ENCODE peak calls at places on chromosomes 11 and 22, in ten cellular contexts. One of them, this sample, is unnamed.

GRCh38 chr11:133821776-133822175 is 23.5 kb downstream of the SPATA19 start:
- DNase-seq in CD8-positive, alpha-beta memory T cell: no peak
- DNase-seq in NB4: peak; percentile 79
- DNase-seq in mammary epithelial cell: no peak
- DNase-seq in CD4-positive, CD25-positive, alpha-beta regulatory T cell: no peak
- DNase-seq in astrocyte of the spinal cord: no peak
- DNase-seq in thoracic aorta: no peak
- DNase-seq in bronchial epithelial cell: peak; percentile 23
- DNase-seq in MG63: peak; percentile 51
- DNase-seq in upper lobe of right lung: no peak
- DNase-seq in this sample: peak; percentile 21

GRCh38 chr11:113634940-113635575 is 71.0 kb downstream of the TMPRSS5 start:
- DNase-seq in CD4-positive, CD25-positive, alpha-beta regulatory T cell: no peak
- DNase-seq in bronchial epithelial cell: no peak
- DNase-seq in astrocyte of the spinal cord: no peak
- DNase-seq in thoracic aorta: no peak
- DNase-seq in CD8-positive, alpha-beta memory T cell: no peak
- DNase-seq in mammary epithelial cell: peak; percentile 12
- DNase-seq in MG63: no peak
- DNase-seq in NB4: no peak
- DNase-seq in upper lobe of right lung: no peak
- DNase-seq in this sample: no peak

GRCh38 chr11:108597736-108598355 is 4.3 kb upstream of the EXPH5 start:
- DNase-seq in upper lobe of right lung: no peak
- DNase-seq in MG63: no peak
- DNase-seq in NB4: no peak
- DNase-seq in mammary epithelial cell: no peak
- DNase-seq in thoracic aorta: no peak
- DNase-seq in bronchial epithelial cell: no peak
- DNase-seq in CD8-positive, alpha-beta memory T cell: no peak
- DNase-seq in astrocyte of the spinal cord: no peak
- DNase-seq in CD4-positive, CD25-positive, alpha-beta regulatory T cell: no peak
- DNase-seq in this sample: no peak

GRCh38 chr11:10038916-10039315 is 255.1 kb downstream of the SBF2 start:
- DNase-seq in mammary epithelial cell: no peak
- DNase-seq in CD4-positive, CD25-positive, alpha-beta regulatory T cell: no peak
- DNase-seq in upper lobe of right lung: no peak
- DNase-seq in astrocyte of the spinal cord: no peak
- DNase-seq in NB4: peak; percentile 26
- DNase-seq in CD8-positive, alpha-beta memory T cell: no peak
- DNase-seq in thoracic aorta: no peak
- DNase-seq in MG63: no peak
- DNase-seq in bronchial epithelial cell: no peak
- DNase-seq in this sample: no peak

GRCh38 chr11:131561486-131561885 is 191.1 kb downstream of the NTM start:
- DNase-seq in astrocyte of the spinal cord: no peak
- DNase-seq in mammary epithelial cell: no peak
- DNase-seq in bronchial epithelial cell: no peak
- DNase-seq in NB4: no peak
- DNase-seq in CD4-positive, CD25-positive, alpha-beta regulatory T cell: no peak
- DNase-seq in thoracic aorta: no peak
- DNase-seq in upper lobe of right lung: no peak
- DNase-seq in MG63: no peak
- DNase-seq in CD8-positive, alpha-beta memory T cell: no peak
- DNase-seq in this sample: no peak

GRCh38 chr22:42760806-42761565 is 40.3 kb upstream of the A4GALT start:
- DNase-seq in NB4: no peak
- DNase-seq in thoracic aorta: no peak
- DNase-seq in mammary epithelial cell: no peak
- DNase-seq in CD4-positive, CD25-positive, alpha-beta regulatory T cell: no peak
- DNase-seq in MG63: no peak
- DNase-seq in astrocyte of the spinal cord: no peak
- DNase-seq in upper lobe of right lung: no peak
- DNase-seq in CD8-positive, alpha-beta memory T cell: no peak
- DNase-seq in bronchial epithelial cell: peak; percentile 30
- DNase-seq in this sample: no peak

GRCh38 chr11:31477528-31478255 is 31.7 kb downstream of the IMMP1L start:
- DNase-seq in bronchial epithelial cell: no peak
- DNase-seq in thoracic aorta: no peak
- DNase-seq in upper lobe of right lung: no peak
- DNase-seq in MG63: no peak
- DNase-seq in mammary epithelial cell: no peak
- DNase-seq in astrocyte of the spinal cord: no peak
- DNase-seq in CD4-positive, CD25-positive, alpha-beta regulatory T cell: no peak
- DNase-seq in CD8-positive, alpha-beta memory T cell: no peak
- DNase-seq in NB4: no peak
- DNase-seq in this sample: no peak

GRCh38 chr11:68469642-68470041 is 9.1 kb downstream of the PPP6R3 start:
- DNase-seq in upper lobe of right lung: no peak
- DNase-seq in astrocyte of the spinal cord: no peak
- DNase-seq in CD8-positive, alpha-beta memory T cell: no peak
- DNase-seq in bronchial epithelial cell: no peak
- DNase-seq in CD4-positive, CD25-positive, alpha-beta regulatory T cell: no peak
- DNase-seq in MG63: no peak
- DNase-seq in thoracic aorta: no peak
- DNase-seq in mammary epithelial cell: no peak
- DNase-seq in NB4: peak; percentile 35
- DNase-seq in this sample: no peak

GRCh38 chr22:48179571-48180546 is 1417.4 kb downstream of the TBC1D22A start:
- DNase-seq in bronchial epithelial cell: no peak
- DNase-seq in astrocyte of the spinal cord: no peak
- DNase-seq in mammary epithelial cell: no peak
- DNase-seq in thoracic aorta: no peak
- DNase-seq in NB4: no peak
- DNase-seq in MG63: no peak
- DNase-seq in CD8-positive, alpha-beta memory T cell: no peak
- DNase-seq in upper lobe of right lung: no peak
- DNase-seq in CD4-positive, CD25-positive, alpha-beta regulatory T cell: no peak
- DNase-seq in this sample: no peak

GRCh38 chr11:62124186-62125113 is 639 bp downstream of the INCENP start:
- DNase-seq in MG63: peak; percentile 71
- DNase-seq in CD4-positive, CD25-positive, alpha-beta regulatory T cell: no peak
- DNase-seq in NB4: peak; percentile 72
- DNase-seq in astrocyte of the spinal cord: peak; percentile 31
- DNase-seq in thoracic aorta: no peak
- DNase-seq in bronchial epithelial cell: peak; percentile 71
- DNase-seq in mammary epithelial cell: peak; percentile 66
- DNase-seq in upper lobe of right lung: no peak
- DNase-seq in CD8-positive, alpha-beta memory T cell: no peak
- DNase-seq in this sample: no peak

GRCh38 chr11:1469911-1470680 is 16.5 kb downstream of the MOB2 start:
- DNase-seq in astrocyte of the spinal cord: no peak
- DNase-seq in thoracic aorta: no peak
- DNase-seq in MG63: no peak
- DNase-seq in upper lobe of right lung: no peak
- DNase-seq in bronchial epithelial cell: no peak
- DNase-seq in NB4: no peak
- DNase-seq in CD8-positive, alpha-beta memory T cell: no peak
- DNase-seq in CD4-positive, CD25-positive, alpha-beta regulatory T cell: no peak
- DNase-seq in mammary epithelial cell: no peak
- DNase-seq in this sample: no peak

GRCh38 chr11:27600656-27601055 is 94.1 kb upstream of the LIN7C start:
- DNase-seq in CD8-positive, alpha-beta memory T cell: no peak
- DNase-seq in astrocyte of the spinal cord: no peak
- DNase-seq in CD4-positive, CD25-positive, alpha-beta regulatory T cell: no peak
- DNase-seq in bronchial epithelial cell: no peak
- DNase-seq in thoracic aorta: no peak
- DNase-seq in mammary epithelial cell: no peak
- DNase-seq in NB4: no peak
- DNase-seq in upper lobe of right lung: no peak
- DNase-seq in MG63: no peak
- DNase-seq in this sample: no peak

GRCh38 chr22:22931557-22932270 is 44.1 kb downstream of the IGLL5 start:
- DNase-seq in upper lobe of right lung: no peak
- DNase-seq in CD4-positive, CD25-positive, alpha-beta regulatory T cell: no peak
- DNase-seq in astrocyte of the spinal cord: no peak
- DNase-seq in NB4: no peak
- DNase-seq in bronchial epithelial cell: no peak
- DNase-seq in thoracic aorta: no peak
- DNase-seq in CD8-positive, alpha-beta memory T cell: no peak
- DNase-seq in mammary epithelial cell: no peak
- DNase-seq in MG63: no peak
- DNase-seq in this sample: peak; percentile 56

GRCh38 chr11:102914238-102915043 is 39.7 kb upstream of the MMP12 start:
- DNase-seq in bronchial epithelial cell: peak; percentile 55
- DNase-seq in upper lobe of right lung: no peak
- DNase-seq in CD4-positive, CD25-positive, alpha-beta regulatory T cell: no peak
- DNase-seq in NB4: peak; percentile 32
- DNase-seq in thoracic aorta: no peak
- DNase-seq in astrocyte of the spinal cord: peak; percentile 55
- DNase-seq in CD8-positive, alpha-beta memory T cell: no peak
- DNase-seq in MG63: peak; percentile 16
- DNase-seq in mammary epithelial cell: peak; percentile 28
- DNase-seq in this sample: no peak

GRCh38 chr11:109326781-109327180 is 95.2 kb upstream of the C11orf87 start:
- DNase-seq in MG63: no peak
- DNase-seq in astrocyte of the spinal cord: no peak
- DNase-seq in thoracic aorta: no peak
- DNase-seq in NB4: no peak
- DNase-seq in CD8-positive, alpha-beta memory T cell: no peak
- DNase-seq in bronchial epithelial cell: no peak
- DNase-seq in CD4-positive, CD25-positive, alpha-beta regulatory T cell: no peak
- DNase-seq in mammary epithelial cell: no peak
- DNase-seq in upper lobe of right lung: no peak
- DNase-seq in this sample: no peak

DNA sequence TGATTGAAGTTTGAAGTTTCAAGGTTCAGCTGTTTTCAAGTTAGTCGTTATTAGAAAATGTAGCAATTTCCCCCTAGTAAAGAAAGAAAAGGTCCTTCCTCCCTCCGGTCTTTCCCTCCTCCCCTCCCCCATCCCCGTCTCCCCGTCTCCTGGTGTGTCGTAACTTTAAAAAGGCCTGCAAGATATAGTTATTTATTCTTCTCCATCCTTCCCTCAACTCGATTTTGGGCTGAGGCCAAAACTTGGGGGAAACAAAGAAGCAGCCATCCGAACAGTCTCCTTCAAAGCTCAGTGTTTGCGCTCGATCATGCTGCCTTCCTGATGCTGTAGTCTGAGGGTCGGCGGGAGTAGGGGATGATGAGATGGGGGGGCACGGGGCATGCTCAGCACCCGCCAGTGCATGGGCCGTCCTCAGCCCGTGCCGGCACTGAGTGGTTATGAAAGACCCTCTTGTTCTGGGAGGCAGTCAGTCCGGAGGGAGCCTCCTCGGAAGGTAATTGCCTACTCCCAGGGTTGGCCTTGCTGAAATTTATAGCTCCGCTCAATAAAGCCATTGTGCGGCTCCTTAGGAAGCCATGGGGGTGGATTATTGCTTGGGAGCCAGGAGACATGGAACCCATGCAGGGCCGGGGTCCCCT is 212.5 kb upstream of the CADM1 start:
- DNase-seq in bronchial epithelial cell: no peak
- DNase-seq in mammary epithelial cell: no peak
- DNase-seq in thoracic aorta: no peak
- DNase-seq in CD4-positive, CD25-positive, alpha-beta regulatory T cell: no peak
- DNase-seq in upper lobe of right lung: no peak
- DNase-seq in NB4: no peak
- DNase-seq in astrocyte of the spinal cord: no peak
- DNase-seq in CD8-positive, alpha-beta memory T cell: no peak
- DNase-seq in MG63: no peak
- DNase-seq in this sample: no peak
- H3K4me3 ChIP-seq in bronchial epithelial cell: no peak overlapping the region
- H3K4me3 ChIP-seq in mammary epithelial cell: no peak overlapping the region
- H3K4me3 ChIP-seq in thoracic aorta: no peak overlapping the region
- H3K4me3 ChIP-seq in CD4-positive, CD25-positive, alpha-beta regulatory T cell: no peak overlapping the region
- H3K4me3 ChIP-seq in upper lobe of right lung: no peak overlapping the region
- H3K4me3 ChIP-seq in NB4: no peak overlapping the region
- H3K4me3 ChIP-seq in astrocyte of the spinal cord: no peak overlapping the region
- H3K4me3 ChIP-seq in CD8-positive, alpha-beta memory T cell: no peak overlapping the region
- H3K4me3 ChIP-seq in MG63: no peak overlapping the region
- H3K4me3 ChIP-seq in this sample: no peak overlapping the region

GRCh38 chr22:44455151-44455962 is 42.7 kb downstream of the RTL6 start:
- DNase-seq in NB4: no peak
- DNase-seq in bronchial epithelial cell: peak; percentile 3
- DNase-seq in CD4-positive, CD25-positive, alpha-beta regulatory T cell: peak; percentile 78
- DNase-seq in astrocyte of the spinal cord: no peak
- DNase-seq in upper lobe of right lung: no peak
- DNase-seq in mammary epithelial cell: no peak
- DNase-seq in CD8-positive, alpha-beta memory T cell: peak; percentile 87
- DNase-seq in MG63: no peak
- DNase-seq in thoracic aorta: no peak
- DNase-seq in this sample: peak; percentile 40
- H3K4me3 ChIP-seq in NB4: no peak overlapping the region
- H3K4me3 ChIP-seq in bronchial epithelial cell: no peak overlapping the region
- H3K4me3 ChIP-seq in CD4-positive, CD25-positive, alpha-beta regulatory T cell: peak overlapping the region; percentile 64
- H3K4me3 ChIP-seq in astrocyte of the spinal cord: no peak overlapping the region
- H3K4me3 ChIP-seq in upper lobe of right lung: no peak overlapping the region
- H3K4me3 ChIP-seq in mammary epithelial cell: no peak overlapping the region
- H3K4me3 ChIP-seq in CD8-positive, alpha-beta memory T cell: peak overlapping the region; percentile 27
- H3K4me3 ChIP-seq in MG63: no peak overlapping the region
- H3K4me3 ChIP-seq in thoracic aorta: no peak overlapping the region
- H3K4me3 ChIP-seq in this sample: no peak overlapping the region

DNA sequence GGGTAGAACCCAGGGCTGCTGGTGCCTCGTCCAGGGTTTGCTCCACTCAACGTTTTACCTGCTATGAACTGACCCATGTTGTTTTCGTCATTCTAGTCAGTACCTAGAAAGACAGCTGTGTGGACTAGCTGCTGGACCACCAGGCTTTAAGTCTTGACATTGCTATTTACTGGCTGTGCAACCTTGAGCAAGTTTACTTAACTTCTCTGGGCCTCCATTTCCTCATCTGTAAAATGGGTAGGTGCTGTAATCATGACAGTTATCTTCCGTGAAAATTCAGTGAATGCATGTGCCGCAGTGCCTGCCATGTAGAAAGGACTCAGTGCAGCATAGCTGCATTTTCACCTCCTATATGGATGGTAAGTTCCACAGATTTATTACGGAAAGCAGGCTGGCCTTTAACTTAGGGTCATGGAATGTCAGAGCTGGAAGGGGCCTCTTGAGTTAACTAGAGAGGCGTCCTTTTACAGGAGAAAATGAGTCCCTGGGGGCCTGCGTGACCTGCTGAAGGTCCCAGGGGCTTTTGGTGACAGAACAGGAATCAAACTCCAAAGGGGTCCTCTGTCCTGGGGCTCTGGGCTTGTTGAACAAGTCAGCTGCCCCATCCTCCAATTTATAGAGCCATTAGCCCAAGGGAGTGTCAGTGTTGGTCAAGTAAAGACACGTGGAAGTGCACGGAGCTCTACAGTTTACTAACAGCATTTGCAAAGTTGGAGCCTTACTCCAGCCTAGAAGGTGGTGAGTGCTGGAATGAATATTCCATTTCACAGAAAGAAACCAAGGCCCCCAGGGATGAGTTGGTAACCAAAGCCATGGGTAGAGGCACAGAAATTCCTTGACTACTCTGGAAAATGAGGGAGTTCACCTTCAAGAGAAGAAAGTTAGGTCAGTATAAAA is 12.0 kb upstream of the MALAT1 start:
- DNase-seq in bronchial epithelial cell: no peak
- DNase-seq in CD8-positive, alpha-beta memory T cell: no peak
- DNase-seq in CD4-positive, CD25-positive, alpha-beta regulatory T cell: no peak
- DNase-seq in upper lobe of right lung: peak; percentile 38
- DNase-seq in MG63: no peak
- DNase-seq in mammary epithelial cell: no peak
- DNase-seq in astrocyte of the spinal cord: no peak
- DNase-seq in NB4: peak; percentile 29
- DNase-seq in thoracic aorta: no peak
- DNase-seq in this sample: no peak
- H3K4me3 ChIP-seq in bronchial epithelial cell: no peak overlapping the region
- H3K4me3 ChIP-seq in CD8-positive, alpha-beta memory T cell: no peak overlapping the region
- H3K4me3 ChIP-seq in CD4-positive, CD25-positive, alpha-beta regulatory T cell: no peak overlapping the region
- H3K4me3 ChIP-seq in upper lobe of right lung: no peak overlapping the region
- H3K4me3 ChIP-seq in MG63: no peak overlapping the region
- H3K4me3 ChIP-seq in mammary epithelial cell: no peak overlapping the region
- H3K4me3 ChIP-seq in astrocyte of the spinal cord: no peak overlapping the region
- H3K4me3 ChIP-seq in NB4: no peak overlapping the region
- H3K4me3 ChIP-seq in thoracic aorta: peak overlapping the region; percentile 14
- H3K4me3 ChIP-seq in this sample: no peak overlapping the region

GRCh38 chr22:50272103-50272782 is 2.1 kb upstream of the MAPK11 start:
- DNase-seq in CD8-positive, alpha-beta memory T cell: no peak
- DNase-seq in NB4: peak; percentile 39
- DNase-seq in MG63: no peak
- DNase-seq in mammary epithelial cell: no peak
- DNase-seq in upper lobe of right lung: no peak
- DNase-seq in thoracic aorta: no peak
- DNase-seq in astrocyte of the spinal cord: no peak
- DNase-seq in CD4-positive, CD25-positive, alpha-beta regulatory T cell: no peak
- DNase-seq in bronchial epithelial cell: no peak
- DNase-seq in this sample: no peak
- H3K4me3 ChIP-seq in CD8-positive, alpha-beta memory T cell: no peak overlapping the region
- H3K4me3 ChIP-seq in NB4: no peak overlapping the region
- H3K4me3 ChIP-seq in MG63: no peak overlapping the region
- H3K4me3 ChIP-seq in mammary epithelial cell: no peak overlapping the region
- H3K4me3 ChIP-seq in upper lobe of right lung: peak overlapping the region; percentile 56
- H3K4me3 ChIP-seq in thoracic aorta: no peak overlapping the region
- H3K4me3 ChIP-seq in astrocyte of the spinal cord: no peak overlapping the region
- H3K4me3 ChIP-seq in CD4-positive, CD25-positive, alpha-beta regulatory T cell: no peak overlapping the region
- H3K4me3 ChIP-seq in bronchial epithelial cell: no peak overlapping the region
- H3K4me3 ChIP-seq in this sample: no peak overlapping the region